ENCODE peak calls at places on chromosomes 3 and 15, in seven cellular contexts. M, Q, T, X, R, Z and I are unnamed samples.

GRCh38 chr15:25439456-25439836 is 622 bp upstream of the UBE3A start:
- DNase-seq in M (peak), Q (no peak), T (no peak), X (no peak), R (peak), Z (no peak), I (no peak)

GRCh38 chr3:32703491-32703968 is 18.5 kb downstream of the CNOT10 start:
- DNase-seq in M (peak), Q (no peak), T (no peak), X (no peak), R (no peak), Z (no peak), I (no peak)

GRCh38 chr3:124611520-124611919 is 118.7 kb upstream of the UMPS start:
- DNase-seq in M (no peak), Q (no peak), T (no peak), X (no peak), R (no peak), Z (no peak), I (no peak)

GRCh38 chr15:86327230-86327865 is 247.7 kb downstream of the AGBL1 start:
- DNase-seq in M (no peak), Q (no peak), T (no peak), X (no peak), R (no peak), Z (no peak), I (no peak)

GRCh38 chr3:123314409-123315270 is 112.9 kb downstream of the SEC22A start:
- DNase-seq in M (no peak), Q (no peak), T (no peak), X (no peak), R (no peak), Z (peak), I (peak)

GRCh38 chr3:77038468-77038927 is 1.4 kb upstream of the ROBO2 start:
- DNase-seq in M (peak), Q (no peak), T (no peak), X (no peak), R (peak), Z (no peak), I (peak)

GRCh38 chr15:49379996-49380395 is 43.0 kb upstream of the FGF7 start:
- DNase-seq in M (no peak), Q (peak), T (no peak), X (no peak), R (no peak), Z (no peak), I (no peak)

GRCh38 chr3:196008929-196009328 is 73.0 kb downstream of the TFRC start:
- DNase-seq in M (no peak), Q (no peak), T (no peak), X (no peak), R (no peak), Z (no peak), I (no peak)

GRCh38 chr15:91055548-91056331 is 33.3 kb upstream of the VPS33B start:
- DNase-seq in M (peak), Q (no peak), T (no peak), X (peak), R (peak), Z (no peak), I (peak)

GRCh38 chr3:152834354-152835310 is at the start of gene P2RY1:
- DNase-seq in M (no peak), Q (no peak), T (no peak), X (peak), R (peak), Z (peak), I (peak)

DNA sequence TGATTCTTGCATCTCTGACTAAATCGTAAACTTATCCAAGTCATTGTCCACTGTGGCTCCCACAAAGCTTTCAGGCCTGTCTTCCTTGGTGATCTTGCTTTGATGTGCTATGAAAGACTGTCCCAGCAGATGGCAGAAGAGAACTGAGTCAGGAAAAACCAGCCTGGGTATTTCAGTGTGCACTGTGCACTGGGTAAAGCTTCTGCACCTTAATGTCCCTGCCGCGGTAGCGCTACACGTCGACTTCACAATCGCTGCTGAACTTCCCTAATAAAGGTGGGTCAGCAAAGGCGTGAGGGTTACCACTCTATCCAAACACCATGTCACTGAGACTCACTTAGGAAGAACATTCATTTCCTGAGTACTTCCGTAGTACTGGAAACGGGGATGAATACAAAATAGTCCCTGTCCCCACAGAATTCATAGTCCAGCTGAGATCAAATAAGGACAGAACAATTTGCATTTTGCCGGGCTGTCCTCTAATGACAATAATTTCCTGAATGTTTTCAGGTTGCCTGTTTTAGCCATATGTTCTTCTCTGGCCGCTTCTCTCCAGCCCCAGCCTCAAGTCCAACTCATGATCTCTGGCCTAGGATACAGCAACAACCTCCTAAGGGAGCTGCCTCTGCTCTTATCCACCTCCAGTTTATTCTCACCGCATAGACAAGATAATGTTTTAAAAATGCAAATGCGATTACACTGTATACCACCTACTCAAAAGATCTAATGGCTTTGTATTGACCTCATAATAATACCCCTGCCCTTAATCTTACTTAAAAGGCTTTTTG is 83.6 kb upstream of the AKAP13 start:
- DNase-seq in M (peak), Q (peak), T (peak), X (peak), R (peak), Z (no peak), I (peak)
- H3K4me3 ChIP-seq in M (peak), Q (no peak), T (peak), X (peak), R (peak), Z (peak), I (no peak)

GRCh38 chr3:194056731-194057415 is 79.1 kb upstream of the HES1 start:
- DNase-seq in M (no peak), Q (no peak), T (no peak), X (no peak), R (no peak), Z (no peak), I (no peak)

GRCh38 chr3:194061421-194062029 is 74.4 kb upstream of the HES1 start:
- DNase-seq in M (no peak), Q (no peak), T (no peak), X (no peak), R (no peak), Z (no peak), I (no peak)

GRCh38 chr3:194057570-194058188 is 78.3 kb upstream of the HES1 start:
- DNase-seq in M (no peak), Q (no peak), T (no peak), X (no peak), R (no peak), Z (no peak), I (no peak)

GRCh38 chr3:194054941-194055340 is 81.0 kb upstream of the HES1 start:
- DNase-seq in M (no peak), Q (no peak), T (no peak), X (no peak), R (no peak), Z (no peak), I (peak)

GRCh38 chr3:194058189-194058571 is 77.8 kb upstream of the HES1 start:
- DNase-seq in M (peak), Q (no peak), T (no peak), X (peak), R (peak), Z (peak), I (peak)
- H3K27ac ChIP-seq in M (peak), Q (no peak), T (no peak), X (no peak), R (no peak), Z (no peak), I (no peak)

GRCh38 chr15:101193781-101194180 is 58.1 kb downstream of the CHSY1 start:
- DNase-seq in M (no peak), Q (no peak), T (no peak), X (no peak), R (no peak), Z (no peak), I (no peak)
- H3K4me3 ChIP-seq in M (no peak), Q (no peak), T (no peak), X (no peak), R (no peak), Z (peak), I (no peak)

DNA sequence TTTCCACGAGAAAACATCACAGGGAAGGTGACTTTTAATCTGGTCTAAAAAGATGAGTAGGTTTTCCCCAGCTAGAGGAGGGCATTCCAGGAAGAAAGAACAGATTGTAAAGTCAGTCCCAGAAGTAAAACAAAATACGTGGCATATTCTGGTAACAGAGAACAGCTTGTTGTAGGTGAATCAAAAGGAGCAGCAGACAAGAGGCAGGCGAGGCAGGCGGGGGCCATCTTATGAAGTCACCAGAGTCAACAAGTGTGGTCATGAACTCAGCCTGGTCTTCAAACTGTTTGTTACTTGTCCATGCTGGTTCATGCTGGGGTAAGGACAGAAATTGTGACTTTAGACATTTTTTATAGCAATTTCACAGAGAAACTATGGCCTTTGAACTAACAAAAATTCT is 4.0 kb upstream of the POPDC2 start:
- DNase-seq in M (no peak), Q (no peak), T (no peak), X (no peak), R (no peak), Z (no peak), I (no peak)
- H3K27ac ChIP-seq in M (no peak), Q (no peak), T (no peak), X (no peak), R (no peak), Z (peak), I (no peak)